ENCODE peak calls at places on chromosomes 1 and 21, in ten cellular contexts. J is AG04449, H is GM20000, M is amygdala, C is DND-41, R is NCI-H345, Y is heart left ventricle, N is T-helper 1 cell, V is NCI-H1048, F is fibroblast of the aortic adventitia. X is an unnamed sample.

GRCh38 chr1:229411434-229412055 is 22.3 kb downstream of the ACTA1 start:
- DNase-seq in J (no peak), H (no peak), N (no peak), Y (no peak), M (no peak), F (no peak), C (no peak), V (no peak), R (no peak), X (no peak)

GRCh38 chr1:8063298-8064068 is 37.4 kb upstream of the ERRFI1 start:
- DNase-seq in C (no peak), F (no peak), J (no peak), H (no peak), V (no peak), N (no peak), Y (no peak), R (no peak), M (no peak), X (peak)

GRCh38 chr21:36747815-36748381 is 49.0 kb downstream of the SIM2 start:
- DNase-seq in N (no peak), M (peak), R (peak), J (no peak), V (no peak), Y (peak), C (no peak), H (peak), F (no peak), X (peak)

GRCh38 chr1:62905309-62905708 is 121.4 kb downstream of the ATG4C start:
- DNase-seq in J (no peak), V (no peak), F (no peak), R (peak), H (no peak), M (no peak), N (no peak), Y (no peak), C (no peak), X (no peak)

GRCh38 chr1:82931051-82931450 is 1067.9 kb downstream of the TTLL7 start:
- DNase-seq in C (no peak), N (no peak), V (no peak), Y (no peak), H (no peak), J (no peak), R (no peak), M (no peak), F (no peak), X (peak)

GRCh38 chr1:36088577-36089392 is at the start of gene ADPRS:
- DNase-seq in Y (peak), N (peak), V (peak), M (peak), C (peak), F (peak), H (peak), J (no peak), R (peak), X (peak)

GRCh38 chr1:108610073-108610472 is 50.2 kb downstream of the EEIG2 start:
- DNase-seq in M (no peak), V (no peak), N (no peak), Y (peak), H (no peak), J (no peak), F (peak), C (no peak), R (peak), X (no peak)

GRCh38 chr1:238399558-238399957 is 508.8 kb upstream of the ZP4 start:
- DNase-seq in N (no peak), H (no peak), R (no peak), J (no peak), M (no peak), F (no peak), C (no peak), Y (no peak), V (no peak), X (no peak)

GRCh38 chr1:41533731-41534080 is 49.2 kb upstream of the EDN2 start:
- DNase-seq in N (no peak), M (no peak), H (no peak), C (no peak), J (no peak), R (no peak), V (no peak), Y (no peak), F (no peak), X (no peak)

X was measured in mesenchymal stem cell.